ENCODE peak calls at places on chromosomes 2 and 18, in four cellular contexts. S is H1, B is HCT116, D is breast epithelium. M is an unnamed sample.

GRCh38 chr18:49193252-49193651 is 242.5 kb upstream of the SMAD7 start:
- DNase-seq in D (no peak), S (no peak), B (no peak), M (no peak)

GRCh38 chr18:12064086-12064763 is 29.4 kb upstream of the ANKRD62 start:
- DNase-seq in B (no peak), S (no peak), D (no peak), M (no peak)

GRCh38 chr2:54115284-54116137 is at the start of gene ACYP2:
- DNase-seq in S (peak), B (peak), D (peak), M (peak)

GRCh38 chr2:96245609-96246390 is 20.0 kb downstream of the TMEM127 start:
- DNase-seq in D (no peak), B (no peak), S (no peak), M (no peak)

GRCh38 chr2:66389651-66390131 is 45.2 kb upstream of the MEIS1 start:
- DNase-seq in B (no peak), S (no peak), D (no peak), M (no peak)

GRCh38 chr18:75250471-75250821 is 39.8 kb downstream of the TSHZ1 start:
- DNase-seq in S (no peak), D (no peak), B (no peak), M (no peak)

GRCh38 chr2:217960351-217960750 is 42.4 kb downstream of the TNS1 start:
- DNase-seq in B (no peak), S (no peak), D (no peak), M (no peak)

GRCh38 chr2:134189009-134189717 is 64.7 kb upstream of the MGAT5 start:
- DNase-seq in S (no peak), D (no peak), B (peak), M (no peak)

GRCh38 chr18:62585274-62586147 is 62.7 kb downstream of the ZCCHC2 start:
- DNase-seq in B (no peak), D (no peak), S (no peak), M (no peak)

GRCh38 chr18:56389190-56389589 is 249.2 kb downstream of the TXNL1 start:
- DNase-seq in D (no peak), B (no peak), S (no peak), M (no peak)

GRCh38 chr2:84676295-84676694 is 160.0 kb downstream of the DNAH6 start:
- DNase-seq in S (no peak), B (no peak), D (no peak), M (no peak)

GRCh38 chr2:74221091-74221490 is 22.7 kb downstream of the MTHFD2 start:
- DNase-seq in D (no peak), S (no peak), B (no peak), M (no peak)

GRCh38 chr2:74219846-74220486 is 21.6 kb downstream of the MTHFD2 start:
- DNase-seq in B (no peak), D (no peak), S (no peak), M (no peak)

GRCh38 chr2:74221604-74222299 is 23.3 kb downstream of the MTHFD2 start:
- DNase-seq in B (no peak), S (no peak), D (no peak), M (no peak)

GRCh38 chr2:74212702-74213410 is 14.4 kb downstream of the MTHFD2 start:
- DNase-seq in S (no peak), B (no peak), D (no peak), M (no peak)

GRCh38 chr2:74216642-74217041 is 18.2 kb downstream of the MTHFD2 start:
- DNase-seq in S (no peak), D (no peak), B (no peak), M (no peak)
- H3K27ac ChIP-seq in S (no peak), D (no peak), B (no peak), M (no peak)

DNA sequence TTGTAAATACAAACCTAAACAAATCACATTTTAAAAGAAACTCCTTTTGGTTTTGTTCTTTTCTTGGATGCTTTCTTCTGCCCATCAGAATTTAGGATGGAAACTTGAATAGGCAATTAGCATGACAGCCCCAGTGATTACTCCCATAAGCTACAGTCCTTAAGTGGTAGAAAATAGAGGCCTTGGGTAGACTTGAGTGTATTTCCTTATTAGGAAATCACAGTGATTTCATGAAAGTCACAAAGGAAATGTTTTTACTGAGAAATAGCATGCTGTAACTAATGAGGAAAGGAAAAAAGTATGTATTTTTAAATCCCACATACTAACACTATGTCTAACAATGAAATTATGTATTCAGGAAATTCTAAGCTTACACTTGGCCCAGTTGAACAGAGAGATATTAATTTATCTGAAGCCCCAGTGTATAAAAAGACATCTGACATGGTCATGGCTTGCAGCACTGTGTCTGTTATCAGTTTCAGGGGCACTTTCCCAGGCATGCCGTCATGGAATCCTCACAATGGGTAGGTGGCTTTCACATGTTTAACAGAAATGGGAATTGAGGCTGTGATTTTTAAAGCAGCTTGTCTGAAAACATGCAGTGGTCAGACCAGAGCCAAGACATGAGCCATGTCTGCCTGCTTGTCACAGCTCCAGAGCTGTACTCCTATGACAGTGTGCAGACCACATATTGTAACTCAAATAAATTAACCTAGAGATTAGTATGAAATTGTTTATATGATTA is 79.7 kb upstream of the TRIB2 start:
- DNase-seq in S (no peak), D (no peak), B (no peak), M (no peak)
- TF ChIP-seq POLR2AphosphoS5 in S (no peak), D (no peak), B (no peak), M (no peak)

DNA sequence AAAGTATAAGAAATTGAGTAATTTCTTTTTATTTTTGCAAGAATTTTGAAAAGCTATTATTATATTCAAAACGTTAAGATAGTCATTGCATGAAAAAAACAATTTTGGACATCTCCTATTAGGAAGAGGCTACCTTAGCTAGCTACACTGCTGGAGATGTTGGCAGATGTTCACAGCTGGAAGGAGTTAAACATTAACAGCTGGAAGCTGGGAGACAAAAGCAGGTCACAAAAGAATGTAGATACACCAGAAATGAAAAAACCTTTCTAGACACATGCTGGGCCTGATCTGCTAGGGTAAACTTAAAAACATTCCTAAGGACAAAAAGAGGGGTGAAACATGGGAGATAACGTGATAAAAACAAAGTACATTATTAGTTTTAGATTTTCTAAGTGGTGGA is 84.4 kb downstream of the SESTD1 start:
- DNase-seq in D (no peak), S (no peak), B (no peak), M (no peak)
- H3K4me3 ChIP-seq in D (no peak), S (no peak), B (no peak), M (no peak)

DNA sequence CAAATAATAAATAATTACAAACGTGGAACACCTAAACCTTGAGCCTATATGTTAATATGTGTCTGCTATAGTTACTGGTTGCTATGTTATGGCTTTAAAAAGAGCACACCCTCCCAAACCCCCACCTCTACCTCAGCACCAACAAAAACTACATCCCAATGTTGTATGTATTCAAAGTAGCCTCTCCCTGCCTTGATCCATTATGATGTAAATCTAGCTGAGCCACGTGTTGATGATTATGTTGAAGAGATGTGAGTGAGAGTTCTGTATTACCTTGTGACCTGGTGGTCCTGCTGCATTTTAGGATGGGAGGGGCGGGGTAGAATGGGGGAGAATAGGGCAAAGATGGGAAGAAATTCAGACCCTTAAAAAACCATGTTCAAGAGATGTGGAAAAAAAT is 4.8 kb downstream of the MFSD6 start:
- DNase-seq in D (no peak), S (no peak), B (no peak), M (no peak)
- H3K27ac ChIP-seq in D (peak), S (no peak), B (no peak), M (peak)

DNA sequence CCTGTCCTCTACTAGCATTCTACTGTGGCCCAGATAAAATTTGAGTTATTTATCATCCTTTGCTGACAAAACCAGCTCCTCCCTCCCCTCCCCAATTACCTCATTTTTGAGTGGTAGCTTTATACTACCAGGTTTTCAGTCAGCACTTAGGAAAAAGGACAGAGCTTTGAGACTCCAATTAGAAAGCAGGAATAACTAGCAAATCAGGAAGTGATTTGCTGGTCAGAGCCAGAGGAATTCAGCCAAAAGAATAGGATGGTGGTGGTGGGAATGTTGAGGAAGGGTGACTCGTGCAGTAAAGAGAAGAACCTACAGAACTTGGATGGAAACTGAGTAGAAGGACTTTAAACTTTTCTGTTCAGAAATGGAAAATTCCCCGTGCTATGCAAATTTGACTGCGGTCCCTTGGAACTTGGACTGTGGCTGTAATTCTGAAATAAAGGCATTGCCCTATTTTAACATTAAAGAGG is 3.7 kb downstream of the MYL12B start:
- DNase-seq in S (no peak), B (no peak), D (no peak), M (no peak)
- TF ChIP-seq POLR2AphosphoS5 in S (no peak), B (no peak), D (no peak), M (no peak)

DNA sequence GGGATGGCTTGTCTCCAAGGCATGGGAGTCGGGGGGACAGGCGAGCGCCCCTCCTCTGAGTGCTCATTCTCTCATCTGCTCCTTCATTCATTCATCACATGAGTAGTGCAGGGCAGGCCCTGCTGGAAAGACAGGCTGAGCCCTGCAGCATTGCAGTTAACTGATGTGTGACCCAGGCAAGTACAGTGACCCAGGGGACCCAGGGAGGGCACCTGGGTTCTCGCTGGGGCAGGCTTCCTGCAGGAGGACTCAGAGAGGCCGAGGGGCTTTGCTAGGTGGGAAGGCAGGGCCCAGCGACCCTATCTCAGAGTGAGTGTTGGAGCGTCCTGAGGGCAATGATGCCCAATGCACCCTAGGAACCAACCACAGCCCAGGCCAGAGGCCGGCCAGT is 30.6 kb downstream of the HJURP start:
- DNase-seq in B (no peak), D (no peak), S (no peak), M (no peak)
- H3K4me3 ChIP-seq in B (no peak), D (no peak), S (no peak), M (no peak)

DNA sequence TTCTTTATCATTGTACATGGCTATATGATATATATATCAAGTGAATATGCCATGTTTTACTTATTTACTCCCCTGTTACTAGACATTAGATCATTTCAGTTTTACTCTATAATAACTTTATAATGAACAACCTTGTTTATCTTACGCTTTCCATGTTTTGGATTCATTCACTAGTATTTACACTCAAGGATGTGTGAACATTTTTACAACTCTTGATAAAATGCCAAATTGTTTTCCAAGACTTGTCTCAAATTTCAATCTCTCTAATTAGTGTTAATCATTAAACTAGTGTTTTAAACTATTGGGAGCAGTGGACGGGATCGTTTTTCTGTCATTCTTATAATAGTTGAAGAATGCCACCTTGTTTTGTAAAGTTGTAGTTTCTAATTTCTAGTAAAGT is 51.5 kb upstream of the B3GNT7 start:
- DNase-seq in S (no peak), B (no peak), D (no peak), M (no peak)
- H3K27ac ChIP-seq in S (no peak), B (no peak), D (no peak), M (no peak)

DNA sequence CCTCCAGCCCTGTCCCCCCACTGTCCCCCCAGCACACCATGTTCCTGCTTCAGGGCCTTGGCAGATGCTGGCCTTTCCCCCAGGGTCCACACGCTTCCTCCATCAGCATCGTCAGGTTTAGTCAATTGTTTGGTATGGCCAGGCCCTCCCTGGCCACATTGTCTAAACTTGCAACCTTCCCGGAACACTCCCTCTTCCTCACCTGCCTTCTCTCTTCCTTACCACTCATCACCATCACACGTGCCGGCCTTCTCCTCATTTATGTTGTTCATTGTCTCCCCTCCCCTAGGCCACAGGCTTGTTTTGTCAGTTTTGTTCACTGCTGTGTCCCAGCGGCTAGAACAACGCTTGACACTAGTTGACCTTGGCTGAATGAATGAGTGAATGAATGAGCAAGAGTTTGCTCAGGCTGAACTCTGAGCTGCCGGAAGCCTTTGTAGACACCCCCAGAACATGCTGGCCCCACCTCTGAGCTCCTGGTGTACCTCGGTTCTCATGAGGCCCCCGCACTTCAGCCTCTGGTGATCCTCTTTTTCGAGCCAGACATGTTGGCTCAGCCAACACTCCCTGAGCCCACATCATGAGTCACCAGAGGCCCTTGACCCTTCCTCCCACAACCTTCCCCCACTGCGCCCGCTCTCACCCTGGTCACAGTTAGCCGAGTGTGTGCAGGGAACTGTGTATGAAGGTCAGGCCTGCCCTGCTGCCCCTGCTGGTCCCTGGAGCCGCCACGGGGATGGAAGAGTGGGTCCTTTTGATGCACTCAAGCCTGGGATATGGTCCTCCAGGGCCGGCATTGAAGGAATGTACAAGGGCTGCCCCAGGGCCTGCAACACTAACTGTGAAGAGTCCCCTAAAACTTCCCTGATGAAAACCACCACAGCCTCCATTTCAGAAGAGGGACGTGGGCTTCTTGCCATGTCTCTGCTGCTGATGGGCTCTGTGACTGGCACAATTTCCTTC is 57.5 kb downstream of the HS1BP3 start:
- DNase-seq in S (no peak), B (no peak), D (no peak), M (no peak)
- TF ChIP-seq POLR2AphosphoS5 in S (no peak), B (no peak), D (no peak), M (no peak)

GRCh38 chr2:75865083-75865482 is 154.4 kb upstream of the GCFC2 start:
- DNase-seq in B (no peak), S (no peak), D (no peak), M (no peak)

GRCh38 chr2:75870133-75870532 is 159.4 kb upstream of the GCFC2 start:
- DNase-seq in B (no peak), S (peak), D (no peak), M (no peak)

GRCh38 chr2:75865702-75866101 is 155.0 kb upstream of the GCFC2 start:
- DNase-seq in D (no peak), S (no peak), B (no peak), M (no peak)

GRCh38 chr2:75870654-75871137 is 160.0 kb upstream of the GCFC2 start:
- DNase-seq in S (no peak), B (no peak), D (no peak), M (no peak)
- H3K4me3 ChIP-seq in S (no peak), B (no peak), D (no peak), M (no peak)